ENCODE peak calls at places on chromosomes 11 and 22, in five cellular contexts. J is fibroblast of lung; O is stomach; R is kidney; Q is CD8-positive, alpha-beta T cell. D is an unnamed sample.

GRCh38 chr22:50600541-50600940 is at the start of gene MAPK8IP2:
- DNase-seq in R (peak; percentile 69), J (no peak), O (no peak), Q (no peak), D (no peak)

GRCh38 chr11:68398870-68399865 is 61.4 kb upstream of the PPP6R3 start:
- DNase-seq in Q (no peak), R (no peak), J (no peak), O (peak; percentile 43), D (peak; percentile 35)

GRCh38 chr22:22823126-22823804 is 64.4 kb upstream of the IGLL5 start:
- DNase-seq in O (no peak), J (no peak), R (no peak), Q (no peak), D (no peak)

GRCh38 chr22:20948450-20948849 is 18.6 kb upstream of the AIFM3 start:
- DNase-seq in O (no peak), J (no peak), Q (no peak), R (peak; percentile 12), D (no peak)

GRCh38 chr11:68569357-68569756 is 108.8 kb downstream of the PPP6R3 start:
- DNase-seq in R (no peak), O (no peak), Q (no peak), J (no peak), D (no peak)

GRCh38 chr22:23248583-23248982 is 68.3 kb downstream of the BCR start:
- DNase-seq in Q (no peak), O (peak; percentile 58), R (peak; percentile 61), J (peak; percentile 53), D (peak; percentile 29)

GRCh38 chr11:44277097-44278090 is 32.5 kb downstream of the ALX4 start:
- DNase-seq in O (no peak), R (no peak), J (no peak), Q (no peak), D (no peak)

GRCh38 chr11:128790200-128790599 is 76.9 kb downstream of the KCNJ1 start:
- DNase-seq in Q (no peak), J (peak; percentile 73), R (peak; percentile 89), O (no peak), D (peak; percentile 51)

GRCh38 chr11:25902476-25902875 is 429.5 kb upstream of the ANO3 start:
- DNase-seq in O (no peak), R (no peak), Q (no peak), J (no peak), D (no peak)

GRCh38 chr22:49508561-49508960 is 319.1 kb downstream of the BRD1 start:
- DNase-seq in R (no peak), Q (no peak), O (no peak), J (no peak), D (no peak)

GRCh38 chr22:49213731-49214352 is 613.8 kb downstream of the BRD1 start:
- DNase-seq in R (peak; percentile 13), J (no peak), O (peak; percentile 17), Q (no peak), D (no peak)

GRCh38 chr11:126465573-126466287 is 110.2 kb downstream of the ST3GAL4 start:
- DNase-seq in R (no peak), J (no peak), Q (no peak), O (peak; percentile 30), D (no peak)

GRCh38 chr22:50222508-50222907 is 21.7 kb downstream of the SELENOO start:
- DNase-seq in Q (no peak), R (no peak), J (no peak), O (no peak), D (no peak)

GRCh38 chr11:93689166-93689734 is 27.8 kb downstream of the CEP295 start:
- DNase-seq in Q (no peak), O (no peak), J (no peak), R (no peak), D (no peak)

GRCh38 chr11:128503231-128503991 is 83.9 kb downstream of the ETS1 start:
- DNase-seq in Q (peak; percentile 52), O (no peak), R (no peak), J (peak; percentile 87), D (peak; percentile 95)

GRCh38 chr22:27628341-27628740 is 173.2 kb downstream of the MN1 start:
- DNase-seq in Q (no peak), O (no peak), R (no peak), J (no peak), D (no peak)

GRCh38 chr11:71418643-71419042 is 29.6 kb downstream of the DHCR7 start:
- DNase-seq in R (no peak), O (no peak), Q (no peak), J (no peak), D (no peak)

GRCh38 chr22:27046126-27046525 is 388.7 kb downstream of the MIAT start:
- DNase-seq in J (no peak), O (no peak), Q (no peak), R (no peak), D (no peak)

GRCh38 chr11:117395476-117395875 is 67.8 kb downstream of the CEP164 start:
- DNase-seq in O (no peak), R (no peak), Q (no peak), J (no peak), D (no peak)

GRCh38 chr11:69018924-69019323 is 5.9 kb upstream of the MRGPRF start:
- DNase-seq in Q (no peak), J (peak; percentile 56), R (no peak), O (no peak), D (peak; percentile 94)

GRCh38 chr22:48782817-48783511 is 1044.7 kb downstream of the BRD1 start:
- DNase-seq in R (no peak), Q (no peak), O (no peak), J (no peak), D (no peak)

GRCh38 chr11:38046571-38047135 is 1448.6 kb upstream of the RAG2 start:
- DNase-seq in O (no peak), J (no peak), R (no peak), Q (no peak), D (no peak)

GRCh38 chr11:35887737-35888136 is 56.1 kb upstream of the LDLRAD3 start:
- DNase-seq in O (no peak), R (no peak), J (no peak), Q (no peak), D (no peak)

GRCh38 chr11:122115520-122116343 is at the start of gene BLID:
- DNase-seq in Q (no peak), O (peak; percentile 28), J (peak; percentile 44), R (no peak), D (peak; percentile 57)

GRCh38 chr11:73760066-73760679 is 701 bp downstream of the RAB6A start:
- DNase-seq in O (peak; percentile 37), J (peak; percentile 50), Q (no peak), R (peak; percentile 87), D (peak; percentile 30)

GRCh38 chr11:102457056-102457677 is 4.6 kb upstream of the TMEM123 start:
- DNase-seq in O (no peak), R (no peak), J (no peak), Q (no peak), D (no peak)

DNA sequence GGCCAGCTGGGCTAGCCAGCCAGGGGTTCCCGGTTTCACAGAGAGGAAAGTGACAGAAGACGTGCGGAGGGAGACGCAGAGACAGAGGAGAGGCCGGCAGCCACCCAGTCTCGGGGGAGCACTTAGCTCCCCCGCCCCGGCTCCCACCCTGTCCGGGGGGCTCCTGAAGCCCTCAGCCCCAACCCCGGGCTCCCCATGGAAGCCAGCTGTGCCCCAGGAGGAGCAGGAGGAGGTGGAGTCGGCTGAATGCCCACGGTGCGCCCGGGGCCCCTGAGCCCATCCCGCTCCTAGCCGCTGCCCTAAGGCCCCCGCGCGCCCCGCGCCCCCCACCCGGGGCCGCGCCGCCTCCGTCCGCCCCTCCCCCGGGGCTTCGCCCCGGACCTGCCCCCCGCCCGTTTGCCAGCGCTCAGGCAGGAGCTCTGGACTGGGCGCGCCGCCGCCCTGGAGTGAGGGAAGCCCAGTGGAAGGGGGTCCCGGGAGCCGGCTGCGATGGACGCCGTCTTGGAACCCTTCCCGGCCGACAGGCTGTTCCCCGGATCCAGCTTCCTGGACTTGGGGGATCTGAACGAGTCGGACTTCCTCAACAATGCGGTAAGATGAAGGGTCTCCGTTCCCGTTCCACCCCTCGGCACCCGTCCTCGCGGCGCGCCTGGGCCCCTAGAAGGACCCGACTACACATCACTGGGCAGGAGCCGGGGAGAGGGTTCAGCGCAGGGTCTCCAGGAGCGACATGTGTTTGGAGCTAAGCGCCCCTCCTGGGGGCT is at the start of gene CREB3L1:
- DNase-seq in Q (no peak), J (peak; percentile 33), R (peak; percentile 73), O (peak; percentile 91), D (peak; percentile 67)
- H3K4me3 ChIP-seq in Q (no peak within 1 kb of the TSS), J (peak within 1 kb of the TSS; percentile 95), R (peak within 1 kb of the TSS; percentile 49), O (peak within 1 kb of the TSS; percentile 72), D (peak within 1 kb of the TSS; percentile 99)

DNA sequence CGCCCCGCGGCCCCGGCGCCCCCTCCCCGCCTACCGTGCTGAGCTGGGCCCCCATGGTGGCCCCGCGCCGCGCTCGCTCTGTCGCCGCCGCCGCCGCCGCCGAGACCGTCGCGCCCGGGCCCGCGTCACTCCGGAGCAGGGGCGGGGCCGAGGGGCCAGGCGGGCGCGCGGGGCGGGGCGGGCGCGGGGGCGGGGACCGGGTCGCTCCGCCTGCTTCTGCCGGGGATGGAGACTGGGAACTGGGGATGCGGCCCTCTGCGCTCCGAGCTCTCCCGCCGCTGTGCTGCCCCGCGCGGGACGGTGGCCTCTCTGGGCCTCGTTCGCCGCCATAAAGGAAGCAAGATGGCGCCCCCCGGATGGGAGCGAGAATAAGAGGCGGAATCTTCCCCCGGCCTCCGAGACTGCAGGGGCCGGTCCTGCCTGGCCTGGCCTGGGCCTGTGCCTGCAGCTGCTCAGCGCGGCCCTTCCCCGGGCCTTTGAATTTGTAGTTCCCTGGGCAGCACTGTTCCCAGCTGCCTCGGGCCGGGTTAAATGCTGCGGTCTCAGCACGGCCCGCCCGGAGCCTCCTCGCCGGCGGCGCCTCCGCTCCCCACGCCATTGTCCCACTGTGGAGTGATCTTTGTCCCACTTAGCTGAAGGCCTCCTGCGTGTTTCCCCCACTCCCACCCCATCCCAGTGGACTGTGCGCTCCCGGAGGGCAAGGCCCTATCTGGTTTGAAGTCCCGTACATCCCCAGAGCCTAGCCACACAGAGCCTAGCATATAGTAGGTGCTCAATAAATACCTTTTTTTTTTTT is at the start of gene CYB5R3:
- DNase-seq in Q (peak; percentile 78), J (peak; percentile 80), O (peak; percentile 86), R (peak; percentile 94), D (peak; percentile 85)
- TF ChIP-seq CTCF in Q (no peak), J (no peak), O (no peak), R (no peak), D (no peak)

GRCh38 chr22:45422237-45422983 is 8.9 kb downstream of the RIBC2 start:
- DNase-seq in J (no peak), R (no peak), O (no peak), Q (no peak), D (no peak)

GRCh38 chr22:45418770-45419138 is 5.3 kb downstream of the RIBC2 start:
- DNase-seq in J (no peak), O (no peak), R (no peak), Q (no peak), D (no peak)

GRCh38 chr22:45421349-45422057 is 8.0 kb downstream of the RIBC2 start:
- DNase-seq in R (no peak), Q (no peak), J (no peak), O (no peak), D (no peak)

GRCh38 chr22:45420011-45420410 is 6.5 kb downstream of the RIBC2 start:
- DNase-seq in O (no peak), Q (no peak), J (no peak), R (no peak), D (no peak)

GRCh38 chr22:45420539-45420938 is 7.0 kb downstream of the RIBC2 start:
- DNase-seq in O (no peak), J (no peak), R (peak; percentile 1), Q (no peak), D (no peak)
- H3K4me3 ChIP-seq in O (no peak overlapping the region), J (no peak overlapping the region), R (no peak overlapping the region), Q (no peak overlapping the region), D (no peak overlapping the region)

DNA sequence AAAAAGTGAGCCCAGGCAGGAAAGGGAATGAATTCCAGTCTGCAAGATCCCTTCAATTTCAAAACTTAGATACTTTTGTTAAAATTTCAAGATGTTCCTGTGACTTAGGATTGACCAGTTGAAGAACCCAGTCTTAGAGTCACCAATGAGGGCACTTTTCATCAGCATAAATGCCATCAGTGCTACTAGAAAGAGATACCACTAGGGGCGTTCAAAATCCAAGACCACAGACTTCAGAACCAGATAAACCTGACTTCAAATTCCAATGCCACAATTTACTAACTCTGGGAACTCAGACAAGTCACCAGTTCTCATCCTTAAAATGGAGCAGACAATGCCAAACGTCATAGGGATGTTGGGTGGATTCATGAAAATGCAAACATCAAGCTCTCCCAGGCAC is 523.2 kb downstream of the BUD13 start:
- DNase-seq in O (no peak), J (no peak), R (no peak), Q (no peak), D (no peak)
- TF ChIP-seq CTCF in O (no peak), J (no peak), R (no peak), Q (no peak), D (no peak)